ENCODE peak calls at places on chromosomes 1 and 21, in ten cellular contexts. One of them, this sample, is unnamed. For H3K27me3, the result is how much of the 10 kb centered on the place peaks cover.

GRCh38 chr1:178310685-178311105 is 186.1 kb downstream of the CLEC20A start:
- DNase-seq in transverse colon: no peak
- DNase-seq in cardiac muscle cell: peak
- DNase-seq in BE2C: no peak
- DNase-seq in tibial nerve: no peak
- DNase-seq in AG04450: peak
- DNase-seq in mammary epithelial cell: peak
- DNase-seq in naive thymus-derived CD4-positive, alpha-beta T cell: peak
- DNase-seq in upper lobe of left lung: no peak
- DNase-seq in psoas muscle: no peak
- DNase-seq in this sample: peak

GRCh38 chr21:34887729-34888568 is 161.2 kb downstream of the RUNX1 start:
- DNase-seq in BE2C: peak
- DNase-seq in AG04450: peak
- DNase-seq in upper lobe of left lung: peak
- DNase-seq in tibial nerve: peak
- DNase-seq in naive thymus-derived CD4-positive, alpha-beta T cell: peak
- DNase-seq in psoas muscle: peak
- DNase-seq in cardiac muscle cell: peak
- DNase-seq in transverse colon: peak
- DNase-seq in mammary epithelial cell: peak
- DNase-seq in this sample: peak

GRCh38 chr21:33751120-33751519 is 108.8 kb downstream of the ITSN1 start:
- DNase-seq in psoas muscle: no peak
- DNase-seq in BE2C: no peak
- DNase-seq in cardiac muscle cell: no peak
- DNase-seq in upper lobe of left lung: no peak
- DNase-seq in tibial nerve: no peak
- DNase-seq in AG04450: no peak
- DNase-seq in mammary epithelial cell: no peak
- DNase-seq in transverse colon: no peak
- DNase-seq in naive thymus-derived CD4-positive, alpha-beta T cell: no peak
- DNase-seq in this sample: no peak

GRCh38 chr1:246875041-246876026 is 56.4 kb downstream of the AHCTF1 start:
- DNase-seq in upper lobe of left lung: no peak
- DNase-seq in transverse colon: peak
- DNase-seq in naive thymus-derived CD4-positive, alpha-beta T cell: no peak
- DNase-seq in AG04450: peak
- DNase-seq in cardiac muscle cell: no peak
- DNase-seq in BE2C: no peak
- DNase-seq in mammary epithelial cell: peak
- DNase-seq in psoas muscle: no peak
- DNase-seq in tibial nerve: no peak
- DNase-seq in this sample: no peak

GRCh38 chr1:156020293-156021086 is at the start of gene SSR2:
- DNase-seq in tibial nerve: peak
- DNase-seq in psoas muscle: peak
- DNase-seq in cardiac muscle cell: peak
- DNase-seq in AG04450: peak
- DNase-seq in mammary epithelial cell: peak
- DNase-seq in BE2C: peak
- DNase-seq in transverse colon: peak
- DNase-seq in naive thymus-derived CD4-positive, alpha-beta T cell: peak
- DNase-seq in upper lobe of left lung: peak
- DNase-seq in this sample: peak

GRCh38 chr1:59198565-59198964 is 98.3 kb upstream of the FGGY start:
- DNase-seq in mammary epithelial cell: no peak
- DNase-seq in naive thymus-derived CD4-positive, alpha-beta T cell: no peak
- DNase-seq in upper lobe of left lung: no peak
- DNase-seq in cardiac muscle cell: no peak
- DNase-seq in psoas muscle: peak
- DNase-seq in tibial nerve: no peak
- DNase-seq in AG04450: no peak
- DNase-seq in transverse colon: no peak
- DNase-seq in BE2C: no peak
- DNase-seq in this sample: no peak

GRCh38 chr1:247111259-247111635 is 7.1 kb upstream of the ZNF669 start:
- DNase-seq in psoas muscle: no peak
- DNase-seq in transverse colon: no peak
- DNase-seq in mammary epithelial cell: no peak
- DNase-seq in BE2C: peak
- DNase-seq in AG04450: no peak
- DNase-seq in cardiac muscle cell: peak
- DNase-seq in upper lobe of left lung: peak
- DNase-seq in naive thymus-derived CD4-positive, alpha-beta T cell: no peak
- DNase-seq in tibial nerve: no peak
- DNase-seq in this sample: no peak

GRCh38 chr1:74392186-74392585 is 120.2 kb downstream of the LRRC53 start:
- DNase-seq in psoas muscle: no peak
- DNase-seq in tibial nerve: no peak
- DNase-seq in cardiac muscle cell: no peak
- DNase-seq in AG04450: no peak
- DNase-seq in mammary epithelial cell: no peak
- DNase-seq in transverse colon: no peak
- DNase-seq in BE2C: no peak
- DNase-seq in naive thymus-derived CD4-positive, alpha-beta T cell: no peak
- DNase-seq in upper lobe of left lung: no peak
- DNase-seq in this sample: no peak

GRCh38 chr1:2115008-2115921 is 65.1 kb downstream of the PRKCZ start:
- DNase-seq in psoas muscle: no peak
- DNase-seq in cardiac muscle cell: no peak
- DNase-seq in tibial nerve: no peak
- DNase-seq in mammary epithelial cell: no peak
- DNase-seq in naive thymus-derived CD4-positive, alpha-beta T cell: no peak
- DNase-seq in AG04450: no peak
- DNase-seq in BE2C: peak
- DNase-seq in transverse colon: no peak
- DNase-seq in upper lobe of left lung: peak
- DNase-seq in this sample: no peak

DNA sequence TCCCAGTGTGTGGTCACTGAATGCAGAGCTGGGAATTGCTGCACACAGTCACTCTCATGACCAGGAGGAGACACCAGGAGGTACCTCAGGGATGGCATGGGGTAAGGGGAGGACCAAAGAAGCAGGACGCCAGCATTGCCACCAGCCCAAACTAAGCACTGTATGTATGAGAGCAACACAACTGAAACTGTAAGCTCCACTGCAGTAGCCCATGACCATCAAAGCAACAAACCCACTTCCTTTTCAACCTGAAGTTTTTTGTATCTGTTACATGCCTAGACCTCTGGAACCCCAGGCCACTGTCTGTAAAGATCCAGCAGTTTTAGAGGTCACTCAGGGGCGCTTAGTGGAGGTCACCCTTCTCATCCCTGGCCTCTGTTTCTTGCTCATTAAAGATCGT is 164.3 kb downstream of the SETD4 start:
- DNase-seq in upper lobe of left lung: no peak
- DNase-seq in tibial nerve: no peak
- DNase-seq in naive thymus-derived CD4-positive, alpha-beta T cell: no peak
- DNase-seq in AG04450: no peak
- DNase-seq in BE2C: no peak
- DNase-seq in psoas muscle: no peak
- DNase-seq in cardiac muscle cell: no peak
- DNase-seq in transverse colon: no peak
- DNase-seq in mammary epithelial cell: no peak
- DNase-seq in this sample: no peak
- H3K27me3 ChIP-seq in upper lobe of left lung: under half
- H3K27me3 ChIP-seq in tibial nerve: under half
- H3K27me3 ChIP-seq in naive thymus-derived CD4-positive, alpha-beta T cell: under half
- H3K27me3 ChIP-seq in AG04450: under half
- H3K27me3 ChIP-seq in BE2C: under half
- H3K27me3 ChIP-seq in psoas muscle: under half
- H3K27me3 ChIP-seq in cardiac muscle cell: under half
- H3K27me3 ChIP-seq in transverse colon: under half
- H3K27me3 ChIP-seq in mammary epithelial cell: under half
- H3K27me3 ChIP-seq in this sample: under half

GRCh38 chr1:204442376-204443259 is 31.0 kb upstream of the PPP1R15B start:
- DNase-seq in tibial nerve: no peak
- DNase-seq in mammary epithelial cell: no peak
- DNase-seq in BE2C: no peak
- DNase-seq in transverse colon: no peak
- DNase-seq in psoas muscle: peak
- DNase-seq in upper lobe of left lung: no peak
- DNase-seq in naive thymus-derived CD4-positive, alpha-beta T cell: no peak
- DNase-seq in cardiac muscle cell: no peak
- DNase-seq in AG04450: no peak
- DNase-seq in this sample: no peak

GRCh38 chr1:204441558-204441957 is 29.9 kb upstream of the PPP1R15B start:
- DNase-seq in cardiac muscle cell: no peak
- DNase-seq in upper lobe of left lung: no peak
- DNase-seq in BE2C: no peak
- DNase-seq in AG04450: no peak
- DNase-seq in transverse colon: no peak
- DNase-seq in psoas muscle: peak
- DNase-seq in tibial nerve: no peak
- DNase-seq in naive thymus-derived CD4-positive, alpha-beta T cell: no peak
- DNase-seq in mammary epithelial cell: no peak
- DNase-seq in this sample: no peak

GRCh38 chr1:204445860-204446412 is 34.3 kb upstream of the PPP1R15B start:
- DNase-seq in naive thymus-derived CD4-positive, alpha-beta T cell: peak
- DNase-seq in psoas muscle: peak
- DNase-seq in upper lobe of left lung: peak
- DNase-seq in tibial nerve: no peak
- DNase-seq in transverse colon: peak
- DNase-seq in BE2C: peak
- DNase-seq in cardiac muscle cell: peak
- DNase-seq in AG04450: no peak
- DNase-seq in mammary epithelial cell: no peak
- DNase-seq in this sample: peak

GRCh38 chr1:204443260-204443619 is 31.6 kb upstream of the PPP1R15B start:
- DNase-seq in BE2C: no peak
- DNase-seq in cardiac muscle cell: no peak
- DNase-seq in mammary epithelial cell: peak
- DNase-seq in AG04450: no peak
- DNase-seq in upper lobe of left lung: peak
- DNase-seq in naive thymus-derived CD4-positive, alpha-beta T cell: no peak
- DNase-seq in psoas muscle: no peak
- DNase-seq in transverse colon: no peak
- DNase-seq in tibial nerve: no peak
- DNase-seq in this sample: no peak

GRCh38 chr1:204443871-204444581 is 32.4 kb upstream of the PPP1R15B start:
- DNase-seq in BE2C: no peak
- DNase-seq in mammary epithelial cell: peak
- DNase-seq in tibial nerve: no peak
- DNase-seq in upper lobe of left lung: no peak
- DNase-seq in psoas muscle: no peak
- DNase-seq in cardiac muscle cell: no peak
- DNase-seq in AG04450: no peak
- DNase-seq in naive thymus-derived CD4-positive, alpha-beta T cell: no peak
- DNase-seq in transverse colon: no peak
- DNase-seq in this sample: no peak
- H3K27me3 ChIP-seq in BE2C: under half
- H3K27me3 ChIP-seq in mammary epithelial cell: under half
- H3K27me3 ChIP-seq in tibial nerve: under half
- H3K27me3 ChIP-seq in upper lobe of left lung: under half
- H3K27me3 ChIP-seq in psoas muscle: under half
- H3K27me3 ChIP-seq in cardiac muscle cell: under half
- H3K27me3 ChIP-seq in AG04450: under half
- H3K27me3 ChIP-seq in naive thymus-derived CD4-positive, alpha-beta T cell: under half
- H3K27me3 ChIP-seq in transverse colon: under half
- H3K27me3 ChIP-seq in this sample: under half

GRCh38 chr1:86849756-86850155 is 64.2 kb downstream of the SELENOF start:
- DNase-seq in cardiac muscle cell: no peak
- DNase-seq in upper lobe of left lung: no peak
- DNase-seq in naive thymus-derived CD4-positive, alpha-beta T cell: no peak
- DNase-seq in tibial nerve: no peak
- DNase-seq in transverse colon: no peak
- DNase-seq in mammary epithelial cell: no peak
- DNase-seq in psoas muscle: no peak
- DNase-seq in BE2C: no peak
- DNase-seq in AG04450: no peak
- DNase-seq in this sample: no peak

GRCh38 chr1:86852289-86852688 is 61.6 kb downstream of the SELENOF start:
- DNase-seq in mammary epithelial cell: no peak
- DNase-seq in transverse colon: no peak
- DNase-seq in cardiac muscle cell: no peak
- DNase-seq in upper lobe of left lung: no peak
- DNase-seq in AG04450: no peak
- DNase-seq in psoas muscle: no peak
- DNase-seq in tibial nerve: no peak
- DNase-seq in naive thymus-derived CD4-positive, alpha-beta T cell: no peak
- DNase-seq in BE2C: no peak
- DNase-seq in this sample: no peak

GRCh38 chr1:86854352-86854751 is 59.6 kb downstream of the SELENOF start:
- DNase-seq in cardiac muscle cell: no peak
- DNase-seq in tibial nerve: no peak
- DNase-seq in transverse colon: no peak
- DNase-seq in AG04450: no peak
- DNase-seq in mammary epithelial cell: no peak
- DNase-seq in psoas muscle: no peak
- DNase-seq in BE2C: no peak
- DNase-seq in upper lobe of left lung: no peak
- DNase-seq in naive thymus-derived CD4-positive, alpha-beta T cell: no peak
- DNase-seq in this sample: no peak

GRCh38 chr1:86856196-86856595 is 57.7 kb downstream of the SELENOF start:
- DNase-seq in tibial nerve: no peak
- DNase-seq in cardiac muscle cell: no peak
- DNase-seq in AG04450: no peak
- DNase-seq in transverse colon: no peak
- DNase-seq in BE2C: no peak
- DNase-seq in mammary epithelial cell: no peak
- DNase-seq in naive thymus-derived CD4-positive, alpha-beta T cell: no peak
- DNase-seq in psoas muscle: no peak
- DNase-seq in upper lobe of left lung: no peak
- DNase-seq in this sample: no peak

DNA sequence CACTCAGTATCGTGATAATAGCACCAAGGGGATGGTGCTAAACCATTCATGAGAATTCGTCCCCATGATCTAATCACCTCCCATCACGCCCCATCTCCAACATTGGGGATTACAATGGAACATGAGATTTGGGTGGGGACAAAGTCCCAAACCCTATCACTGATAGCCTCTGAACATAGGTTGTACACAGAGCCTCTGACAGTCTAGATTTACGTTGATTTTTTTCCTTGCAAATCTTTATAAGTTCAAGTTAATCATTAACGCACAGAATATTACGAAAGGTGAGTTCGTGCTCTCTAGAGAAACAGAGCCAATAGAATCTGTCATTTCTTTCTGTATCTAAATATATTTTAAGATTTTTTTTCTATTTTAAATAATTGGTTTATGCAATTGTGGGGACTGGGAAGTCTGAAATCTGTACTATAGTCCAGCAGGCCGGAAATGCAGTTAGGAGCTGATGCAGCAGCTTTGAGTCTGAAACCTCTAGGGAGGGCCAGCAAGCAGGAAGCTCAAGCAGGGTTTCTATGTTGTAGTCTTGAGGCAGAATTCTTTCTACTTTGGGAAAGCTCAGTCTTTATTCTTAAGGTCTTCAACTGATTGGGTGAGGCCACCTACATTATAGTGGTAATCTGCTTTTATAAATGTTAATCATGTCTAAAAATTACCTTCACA is 61.1 kb downstream of the SELENOF start:
- DNase-seq in tibial nerve: no peak
- DNase-seq in mammary epithelial cell: no peak
- DNase-seq in cardiac muscle cell: no peak
- DNase-seq in transverse colon: no peak
- DNase-seq in naive thymus-derived CD4-positive, alpha-beta T cell: no peak
- DNase-seq in BE2C: no peak
- DNase-seq in upper lobe of left lung: no peak
- DNase-seq in AG04450: no peak
- DNase-seq in psoas muscle: no peak
- DNase-seq in this sample: no peak
- H3K27me3 ChIP-seq in tibial nerve: under half
- H3K27me3 ChIP-seq in mammary epithelial cell: under half
- H3K27me3 ChIP-seq in cardiac muscle cell: under half
- H3K27me3 ChIP-seq in transverse colon: under half
- H3K27me3 ChIP-seq in naive thymus-derived CD4-positive, alpha-beta T cell: under half
- H3K27me3 ChIP-seq in BE2C: under half
- H3K27me3 ChIP-seq in upper lobe of left lung: under half
- H3K27me3 ChIP-seq in AG04450: under half
- H3K27me3 ChIP-seq in psoas muscle: under half
- H3K27me3 ChIP-seq in this sample: under half

GRCh38 chr1:26044414-26044813 is 1.5 kb downstream of the SLC30A2 start:
- DNase-seq in cardiac muscle cell: no peak
- DNase-seq in AG04450: no peak
- DNase-seq in naive thymus-derived CD4-positive, alpha-beta T cell: no peak
- DNase-seq in BE2C: no peak
- DNase-seq in mammary epithelial cell: no peak
- DNase-seq in transverse colon: no peak
- DNase-seq in tibial nerve: no peak
- DNase-seq in upper lobe of left lung: no peak
- DNase-seq in psoas muscle: no peak
- DNase-seq in this sample: no peak
- H3K27me3 ChIP-seq in cardiac muscle cell: half or more
- H3K27me3 ChIP-seq in AG04450: half or more
- H3K27me3 ChIP-seq in naive thymus-derived CD4-positive, alpha-beta T cell: under half
- H3K27me3 ChIP-seq in BE2C: half or more
- H3K27me3 ChIP-seq in mammary epithelial cell: under half
- H3K27me3 ChIP-seq in transverse colon: half or more
- H3K27me3 ChIP-seq in tibial nerve: half or more
- H3K27me3 ChIP-seq in upper lobe of left lung: under half
- H3K27me3 ChIP-seq in psoas muscle: under half
- H3K27me3 ChIP-seq in this sample: under half

This sample was measured in CD4-positive, alpha-beta memory T cell.